ENCODE peak calls at places on chromosomes 16 and 17, in ten cellular contexts. R, I, D, E, M, L, Y, P, T and J are unnamed samples.

GRCh38 chr17:42050360-42051012 is at the start of gene C17orf113:
- DNase-seq in R (peak; percentile 62), I (no peak), D (no peak), E (peak; percentile 78), M (peak; percentile 90), L (no peak), Y (peak; percentile 57), P (peak; percentile 20), T (peak; percentile 47), J (peak; percentile 80)

GRCh38 chr17:41063449-41063848 is 2.2 kb downstream of the KRTAP2-4 start:
- DNase-seq in R (no peak), I (no peak), D (no peak), E (no peak), M (no peak), L (no peak), Y (no peak), P (no peak), T (no peak), J (no peak)

GRCh38 chr17:43545383-43545632 is 832 bp downstream of the ETV4 start:
- DNase-seq in R (peak; percentile 28), I (peak; percentile 18), D (no peak), E (peak; percentile 53), M (peak; percentile 91), L (no peak), Y (no peak), P (no peak), T (no peak), J (peak; percentile 36)

GRCh38 chr17:77449908-77450741 is 309.4 kb downstream of the SEC14L1 start:
- DNase-seq in R (peak; percentile 67), I (peak; percentile 72), D (no peak), E (peak; percentile 90), M (no peak), L (no peak), Y (peak; percentile 89), P (peak; percentile 73), T (peak; percentile 86), J (peak; percentile 90)

GRCh38 chr16:88747588-88748301 is 37.3 kb downstream of the PIEZO1 start:
- DNase-seq in R (peak; percentile 36), I (no peak), D (no peak), E (peak; percentile 71), M (no peak), L (no peak), Y (no peak), P (no peak), T (no peak), J (no peak)

GRCh38 chr16:78060787-78061186 is 38.4 kb downstream of the CLEC3A start:
- DNase-seq in R (no peak), I (no peak), D (no peak), E (no peak), M (no peak), L (no peak), Y (no peak), P (no peak), T (no peak), J (no peak)

GRCh38 chr16:23306199-23307100 is 4.3 kb downstream of the SCNN1B start:
- DNase-seq in R (no peak), I (no peak), D (no peak), E (no peak), M (no peak), L (no peak), Y (no peak), P (no peak), T (no peak), J (no peak)

GRCh38 chr17:44636562-44636961 is 19.7 kb upstream of the MEIOC start:
- DNase-seq in R (no peak), I (peak; percentile 72), D (no peak), E (no peak), M (no peak), L (no peak), Y (no peak), P (no peak), T (no peak), J (no peak)

GRCh38 chr17:1956134-1956533 is 69.0 kb downstream of the RTN4RL1 start:
- DNase-seq in R (no peak), I (no peak), D (no peak), E (no peak), M (no peak), L (no peak), Y (no peak), P (no peak), T (no peak), J (no peak)

GRCh38 chr16:29825145-29826044 is 5.1 kb downstream of the MVP start:
- DNase-seq in R (no peak), I (peak; percentile 90), D (no peak), E (peak; percentile 74), M (no peak), L (peak; percentile 89), Y (peak; percentile 82), P (no peak), T (peak; percentile 77), J (peak; percentile 67)

GRCh38 chr17:61130320-61130719 is 269.3 kb upstream of the TBX2 start:
- DNase-seq in R (no peak), I (no peak), D (no peak), E (no peak), M (no peak), L (no peak), Y (no peak), P (no peak), T (no peak), J (no peak)

GRCh38 chr17:32350662-32351418 is 883 bp downstream of the ZNF207 start:
- DNase-seq in R (peak; percentile 47), I (peak; percentile 62), D (peak; percentile 33), E (peak; percentile 62), M (no peak), L (no peak), Y (peak; percentile 43), P (peak; percentile 40), T (peak; percentile 52), J (peak; percentile 35)

GRCh38 chr17:74186498-74186897 is 17.0 kb upstream of the RPL38 start:
- DNase-seq in R (no peak), I (no peak), D (no peak), E (no peak), M (no peak), L (no peak), Y (no peak), P (no peak), T (no peak), J (no peak)

GRCh38 chr16:2816751-2817495 is at the start of gene PRSS21:
- DNase-seq in R (no peak), I (no peak), D (no peak), E (no peak), M (no peak), L (no peak), Y (no peak), P (no peak), T (no peak), J (no peak)

GRCh38 chr16:7303677-7304200 is 28.9 kb upstream of the RBFOX1 start:
- DNase-seq in R (no peak), I (no peak), D (no peak), E (no peak), M (no peak), L (no peak), Y (no peak), P (no peak), T (no peak), J (no peak)

GRCh38 chr16:1613240-1613639 is 1.1 kb downstream of the CRAMP1 start:
- DNase-seq in R (no peak), I (no peak), D (no peak), E (no peak), M (no peak), L (no peak), Y (no peak), P (no peak), T (peak; percentile 33), J (no peak)

GRCh38 chr16:1612320-1613111 is at the start of gene CRAMP1:
- DNase-seq in R (no peak), I (no peak), D (no peak), E (peak; percentile 54), M (peak; percentile 86), L (no peak), Y (no peak), P (no peak), T (peak; percentile 41), J (peak; percentile 70)

GRCh38 chr16:1610841-1611653 is 825 bp downstream of the IFT140 start:
- DNase-seq in R (no peak), I (no peak), D (peak; percentile 30), E (no peak), M (no peak), L (peak; percentile 90), Y (peak; percentile 29), P (no peak), T (peak; percentile 47), J (no peak)

GRCh38 chr16:1606774-1607173 is 5.1 kb downstream of the IFT140 start:
- DNase-seq in R (no peak), I (no peak), D (no peak), E (no peak), M (no peak), L (no peak), Y (no peak), P (no peak), T (no peak), J (no peak)

GRCh38 chr16:1610071-1610840 is 1.6 kb downstream of the IFT140 start:
- DNase-seq in R (peak; percentile 93), I (peak; percentile 73), D (peak; percentile 84), E (peak; percentile 96), M (peak; percentile 97), L (no peak), Y (peak; percentile 90), P (peak; percentile 84), T (peak; percentile 94), J (peak; percentile 90)
- TF ChIP-seq POLR2A in R (no peak), I (peak; percentile 47), D (no peak), E (no peak), M (no peak), L (no peak), Y (no peak), P (no peak), T (no peak), J (no peak)

DNA sequence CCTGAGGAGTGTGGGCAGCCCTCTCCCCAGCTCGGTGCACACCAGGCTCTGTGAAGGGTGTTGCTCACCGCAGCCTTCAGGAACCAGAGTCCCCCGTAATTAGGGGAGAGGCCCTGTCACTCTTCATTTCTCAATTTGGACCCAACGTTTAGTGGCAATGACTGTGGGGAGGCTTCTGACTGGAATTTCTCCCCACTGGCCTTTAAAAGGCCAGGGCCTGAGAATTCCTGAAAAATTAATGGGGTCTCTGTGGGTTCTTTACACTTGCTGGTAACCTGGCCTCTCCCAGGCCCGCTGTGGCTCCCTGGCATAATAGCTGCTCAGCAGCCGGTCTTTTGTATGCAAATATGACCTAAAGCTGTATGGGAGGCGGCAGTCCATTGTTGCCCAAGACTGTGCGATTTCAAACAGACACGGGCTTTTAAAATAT is 209.7 kb downstream of the MSI2 start:
- DNase-seq in R (no peak), I (no peak), D (no peak), E (no peak), M (no peak), L (no peak), Y (no peak), P (no peak), T (no peak), J (no peak)
- H3K4me3 ChIP-seq in R (no peak overlapping the region), I (no peak overlapping the region), D (no peak overlapping the region), E (no peak overlapping the region), M (no peak overlapping the region), L (no peak overlapping the region), Y (no peak overlapping the region), P (no peak overlapping the region), T (no peak overlapping the region), J (no peak overlapping the region)

GRCh38 chr17:7479389-7480192 is at the start of gene ZBTB4:
- DNase-seq in R (peak; percentile 65), I (peak; percentile 21), D (no peak), E (peak; percentile 81), M (peak; percentile 92), L (no peak), Y (peak; percentile 76), P (no peak), T (peak; percentile 60), J (peak; percentile 84)
- TF ChIP-seq POLR2A in R (no peak), I (peak; percentile 29), D (peak; percentile 38), E (peak; percentile 45), M (no peak), L (no peak), Y (peak; percentile 68), P (peak; percentile 56), T (peak; percentile 52), J (peak; percentile 23)

GRCh38 chr16:67936124-67936875 is at the start of gene PSMB10:
- DNase-seq in R (peak; percentile 41), I (peak; percentile 72), D (no peak), E (no peak), M (peak; percentile 93), L (no peak), Y (peak; percentile 60), P (peak; percentile 27), T (peak; percentile 79), J (peak; percentile 75)
- H3K4me3 ChIP-seq in R (peak within 1 kb of the TSS; percentile 86), I (peak within 1 kb of the TSS; percentile 94), D (peak within 1 kb of the TSS; percentile 89), E (peak within 1 kb of the TSS; percentile 99), M (peak within 1 kb of the TSS; percentile 71), L (peak within 1 kb of the TSS; percentile 82), Y (peak within 1 kb of the TSS; percentile 96), P (peak within 1 kb of the TSS; percentile 98), T (peak within 1 kb of the TSS; percentile 99), J (peak within 1 kb of the TSS; percentile 98)